ENCODE peak calls at places on chromosomes 1 and 21, in eight cellular contexts. N, H, K, B, U, P, C and Q are unnamed samples.

GRCh38 chr21:46002841-46003574 is 21.4 kb downstream of the COL6A1 start:
- DNase-seq in N (no peak), H (no peak), K (no peak), B (no peak), U (no peak), P (no peak), C (no peak), Q (peak; percentile 40)

GRCh38 chr21:28832013-28832714 is 160.5 kb downstream of the LTN1 start:
- DNase-seq in N (no peak), H (no peak), K (no peak), B (no peak), U (no peak), P (peak; percentile 25), C (no peak), Q (no peak)

GRCh38 chr1:159906960-159907359 is 7.0 kb upstream of the CFAP45 start:
- DNase-seq in N (no peak), H (no peak), K (no peak), B (no peak), U (no peak), P (no peak), C (no peak), Q (no peak)

GRCh38 chr1:42737257-42737656 is 2.8 kb downstream of the CLDN19 start:
- DNase-seq in N (no peak), H (no peak), K (no peak), B (peak; percentile 43), U (no peak), P (no peak), C (no peak), Q (peak; percentile 68)

GRCh38 chr1:6658359-6658758 is 33.7 kb downstream of the THAP3 start:
- DNase-seq in N (no peak), H (no peak), K (no peak), B (no peak), U (no peak), P (no peak), C (no peak), Q (no peak)

GRCh38 chr21:17045214-17045835 is 467.5 kb upstream of the CXADR start:
- DNase-seq in N (peak; percentile 15), H (peak; percentile 27), K (peak; percentile 4), B (no peak), U (no peak), P (peak; percentile 0), C (no peak), Q (no peak)

GRCh38 chr1:221832151-221832550 is 90.3 kb upstream of the DUSP10 start:
- DNase-seq in N (no peak), H (no peak), K (no peak), B (no peak), U (no peak), P (no peak), C (no peak), Q (no peak)

GRCh38 chr1:94920061-94920460 is 6.8 kb downstream of the CNN3 start:
- DNase-seq in N (no peak), H (no peak), K (no peak), B (no peak), U (no peak), P (no peak), C (no peak), Q (no peak)

GRCh38 chr21:34950980-34951379 is 98.1 kb downstream of the RUNX1 start:
- DNase-seq in N (no peak), H (no peak), K (no peak), B (no peak), U (no peak), P (peak; percentile 76), C (no peak), Q (no peak)

GRCh38 chr1:209651148-209651547 is 1.1 kb downstream of the LAMB3 start:
- DNase-seq in N (no peak), H (peak; percentile 54), K (no peak), B (peak; percentile 79), U (peak; percentile 77), P (peak; percentile 83), C (peak; percentile 50), Q (no peak)

GRCh38 chr1:204846546-204846945 is 24.1 kb upstream of the NFASC start:
- DNase-seq in N (no peak), H (no peak), K (no peak), B (no peak), U (no peak), P (no peak), C (no peak), Q (peak; percentile 88)

GRCh38 chr1:38403667-38404066 is 357.1 kb upstream of the POU3F1 start:
- DNase-seq in N (no peak), H (no peak), K (no peak), B (no peak), U (no peak), P (peak; percentile 10), C (no peak), Q (no peak)

GRCh38 chr1:41545996-41546938 is 61.8 kb upstream of the EDN2 start:
- DNase-seq in N (no peak), H (no peak), K (no peak), B (no peak), U (no peak), P (no peak), C (no peak), Q (no peak)

GRCh38 chr1:64834734-64835133 is 89.9 kb downstream of the RAVER2 start:
- DNase-seq in N (peak; percentile 37), H (no peak), K (no peak), B (no peak), U (no peak), P (no peak), C (peak; percentile 45), Q (no peak)

GRCh38 chr1:24290933-24291487 is 28.1 kb upstream of the GRHL3 start:
- DNase-seq in N (no peak), H (no peak), K (no peak), B (no peak), U (no peak), P (no peak), C (no peak), Q (no peak)

GRCh38 chr1:208030320-208031091 is 119.6 kb upstream of the CD34 start:
- DNase-seq in N (no peak), H (no peak), K (no peak), B (peak; percentile 48), U (peak; percentile 50), P (no peak), C (no peak), Q (no peak)

GRCh38 chr1:1142844-1143243 is 27.0 kb upstream of the C1orf159 start:
- DNase-seq in N (no peak), H (no peak), K (no peak), B (no peak), U (no peak), P (no peak), C (no peak), Q (no peak)

GRCh38 chr1:175708787-175709186 is 34.6 kb downstream of the TNR start:
- DNase-seq in N (peak; percentile 11), H (no peak), K (no peak), B (no peak), U (no peak), P (peak; percentile 36), C (no peak), Q (no peak)

GRCh38 chr1:1337793-1338147 is 6.7 kb downstream of the TAS1R3 start:
- DNase-seq in N (no peak), H (no peak), K (no peak), B (no peak), U (no peak), P (peak; percentile 56), C (no peak), Q (no peak)

GRCh38 chr1:64194168-64195088 is 9.0 kb upstream of the UBE2U start:
- DNase-seq in N (no peak), H (no peak), K (no peak), B (no peak), U (no peak), P (no peak), C (no peak), Q (no peak)

GRCh38 chr1:26790551-26790953 is 2.8 kb downstream of the PIGV start:
- DNase-seq in N (no peak), H (no peak), K (no peak), B (no peak), U (no peak), P (no peak), C (no peak), Q (no peak)

GRCh38 chr1:26791626-26792025 is 3.9 kb downstream of the PIGV start:
- DNase-seq in N (no peak), H (no peak), K (no peak), B (no peak), U (no peak), P (peak; percentile 91), C (no peak), Q (no peak)

GRCh38 chr1:26789612-26789865 is 1.8 kb downstream of the PIGV start:
- DNase-seq in N (no peak), H (no peak), K (no peak), B (no peak), U (no peak), P (no peak), C (no peak), Q (no peak)

GRCh38 chr1:26789953-26790352 is 2.2 kb downstream of the PIGV start:
- DNase-seq in N (no peak), H (no peak), K (no peak), B (no peak), U (no peak), P (no peak), C (no peak), Q (no peak)

GRCh38 chr1:26791138-26791537 is 3.4 kb downstream of the PIGV start:
- DNase-seq in N (no peak), H (no peak), K (no peak), B (no peak), U (no peak), P (no peak), C (no peak), Q (no peak)
- H3K4me3 ChIP-seq in N (no peak overlapping the region), H (no peak overlapping the region), K (no peak overlapping the region), B (no peak overlapping the region), U (no peak overlapping the region), P (no peak overlapping the region), C (no peak overlapping the region), Q (no peak overlapping the region)

GRCh38 chr1:157652859-157653493 is 47.6 kb downstream of the FCRL3 start:
- DNase-seq in N (no peak), H (no peak), K (no peak), B (no peak), U (no peak), P (no peak), C (no peak), Q (no peak)
- H3K4me3 ChIP-seq in N (no peak overlapping the region), H (no peak overlapping the region), K (no peak overlapping the region), B (no peak overlapping the region), U (no peak overlapping the region), P (no peak overlapping the region), C (no peak overlapping the region), Q (no peak overlapping the region)

DNA sequence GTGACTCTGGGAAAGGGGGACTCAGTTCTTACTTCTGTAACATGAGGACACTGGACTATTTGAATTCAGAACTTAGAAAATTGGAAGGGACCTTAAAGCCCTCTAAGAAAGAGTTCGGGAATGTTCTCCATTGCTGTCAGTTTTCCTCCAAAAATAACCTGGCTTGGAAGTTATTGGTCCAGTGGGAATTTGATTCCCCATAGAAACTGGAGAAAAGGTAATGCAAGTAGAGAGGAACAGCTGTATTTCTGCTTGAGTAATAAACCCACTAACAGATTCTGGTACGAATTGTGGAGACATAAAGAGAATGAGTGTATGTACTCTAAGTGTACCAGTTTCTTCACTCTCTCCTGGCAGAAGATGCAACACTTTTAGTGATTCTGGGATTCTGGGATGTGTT is 1.8 kb downstream of the ZBED6 start:
- DNase-seq in N (no peak), H (no peak), K (no peak), B (no peak), U (no peak), P (no peak), C (no peak), Q (no peak)
- H3K4me3 ChIP-seq in N (peak overlapping the region; percentile 69), H (peak overlapping the region; percentile 59), K (peak overlapping the region; percentile 71), B (no peak overlapping the region), U (peak overlapping the region; percentile 85), P (peak overlapping the region; percentile 77), C (no peak overlapping the region), Q (peak overlapping the region; percentile 87)

GRCh38 chr1:68889471-68889870 is 392.6 kb upstream of the DEPDC1 start:
- DNase-seq in N (no peak), H (no peak), K (no peak), B (no peak), U (no peak), P (no peak), C (no peak), Q (no peak)

GRCh38 chr1:68890736-68891135 is 393.9 kb upstream of the DEPDC1 start:
- DNase-seq in N (no peak), H (no peak), K (no peak), B (no peak), U (no peak), P (no peak), C (no peak), Q (no peak)
- H3K4me3 ChIP-seq in N (no peak overlapping the region), H (no peak overlapping the region), K (no peak overlapping the region), B (no peak overlapping the region), U (no peak overlapping the region), P (no peak overlapping the region), C (no peak overlapping the region), Q (no peak overlapping the region)